ENCODE peak calls at places on chromosomes 6 and 20, in five cellular contexts. U is hippocampal formation, S is T-helper 2 cell, X is amygdala, H is EL. T is an unnamed sample.

GRCh38 chr6:156949376-156949775 is 172.2 kb downstream of the ARID1B start:
- DNase-seq in X (no peak), U (no peak), S (no peak), H (peak; percentile 90), T (no peak)

GRCh38 chr6:137311940-137312339 is 92.8 kb upstream of the IFNGR1 start:
- DNase-seq in S (no peak), U (no peak), X (no peak), H (no peak), T (no peak)

GRCh38 chr6:77462359-77463307 is 658 bp downstream of the HTR1B start:
- DNase-seq in H (peak; percentile 37), S (no peak), X (no peak), U (no peak), T (no peak)

GRCh38 chr6:32941412-32941784 is 570 bp upstream of the HLA-DMB start:
- DNase-seq in H (no peak), X (no peak), U (no peak), S (no peak), T (peak; percentile 15)

GRCh38 chr20:38134427-38135281 is 30.4 kb downstream of the TGM2 start:
- DNase-seq in S (no peak), U (no peak), H (peak; percentile 87), X (no peak), T (no peak)

GRCh38 chr20:17202668-17203067 is 24.2 kb upstream of the PCSK2 start:
- DNase-seq in X (no peak), U (no peak), S (no peak), H (no peak), T (no peak)

GRCh38 chr20:41786158-41786557 is 168.0 kb upstream of the CHD6 start:
- DNase-seq in X (no peak), H (peak; percentile 10), U (no peak), S (no peak), T (no peak)

GRCh38 chr20:37441023-37441422 is 80.0 kb upstream of the NNAT start:
- DNase-seq in X (no peak), S (no peak), U (no peak), H (no peak), T (no peak)

GRCh38 chr6:4582506-4582905 is 193.7 kb upstream of the CDYL start:
- DNase-seq in U (no peak), S (no peak), X (no peak), H (peak; percentile 71), T (no peak)

GRCh38 chr6:70129341-70129740 is 173.5 kb downstream of the COL9A1 start:
- DNase-seq in U (no peak), X (no peak), S (no peak), H (no peak), T (no peak)

GRCh38 chr20:45407783-45408645 is at the start of gene DBNDD2:
- DNase-seq in U (peak; percentile 86), X (peak; percentile 87), S (no peak), H (no peak), T (no peak)

GRCh38 chr6:98845201-98846020 is 11.0 kb downstream of the POU3F2 start:
- DNase-seq in U (no peak), X (peak; percentile 71), S (peak; percentile 42), H (peak; percentile 82), T (peak; percentile 43)

GRCh38 chr20:32573167-32573851 is 11.8 kb downstream of the NOL4L start:
- DNase-seq in X (no peak), S (no peak), U (no peak), H (no peak), T (no peak)

GRCh38 chr6:169189227-169189626 is 64.4 kb downstream of the THBS2 start:
- DNase-seq in S (no peak), H (no peak), X (no peak), U (no peak), T (no peak)

GRCh38 chr6:70353343-70353913 is 50.5 kb upstream of the COL9A1 start:
- DNase-seq in X (no peak), U (no peak), H (no peak), S (no peak), T (no peak)

GRCh38 chr20:32470025-32470861 is 112.1 kb downstream of the ASXL1 start:
- DNase-seq in U (no peak), X (no peak), S (no peak), H (peak; percentile 80), T (no peak)

GRCh38 chr20:48015943-48016723 is 230.9 kb upstream of the SULF2 start:
- DNase-seq in X (no peak), H (peak; percentile 87), S (no peak), U (no peak), T (no peak)

GRCh38 chr6:80316655-80317332 is 210.3 kb downstream of the BCKDHB start:
- DNase-seq in X (no peak), S (no peak), U (peak; percentile 14), H (no peak), T (no peak)

GRCh38 chr20:50278684-50279531 is 88.3 kb downstream of the CEBPB start:
- DNase-seq in U (no peak), X (no peak), S (no peak), H (no peak), T (no peak)

GRCh38 chr6:235763-236360 is 56.4 kb upstream of the DUSP22 start:
- DNase-seq in X (no peak), H (peak; percentile 66), U (no peak), S (no peak), T (no peak)

GRCh38 chr6:113361014-113361645 is 496.0 kb upstream of the MARCKS start:
- DNase-seq in H (peak; percentile 86), X (no peak), U (no peak), S (no peak), T (no peak)

GRCh38 chr6:144364727-144365126 is 79.6 kb downstream of the UTRN start:
- DNase-seq in S (no peak), U (no peak), X (no peak), H (no peak), T (no peak)

GRCh38 chr20:1423625-1424106 is 30.8 kb upstream of the FKBP1A start:
- DNase-seq in S (no peak), U (no peak), X (no peak), H (peak; percentile 26), T (no peak)

GRCh38 chr6:89475634-89476033 is 42.7 kb downstream of the ANKRD6 start:
- DNase-seq in U (no peak), H (peak; percentile 23), S (no peak), X (no peak), T (no peak)

GRCh38 chr20:34493646-34494045 is 22.6 kb upstream of the DYNLRB1 start:
- DNase-seq in U (no peak), H (no peak), X (no peak), S (no peak), T (no peak)

GRCh38 chr6:11961137-11961779 is 50.9 kb upstream of the HIVEP1 start:
- DNase-seq in U (no peak), S (no peak), X (no peak), H (no peak), T (no peak)

GRCh38 chr6:39617023-39617422 is 108.2 kb downstream of the KIF6 start:
- DNase-seq in X (no peak), S (no peak), H (no peak), U (no peak), T (no peak)

GRCh38 chr6:153028261-153028660 is 25.8 kb upstream of the MTRF1L start:
- DNase-seq in U (no peak), X (no peak), S (no peak), H (no peak), T (no peak)

GRCh38 chr6:118509009-118509617 is 39.0 kb upstream of the PLN start:
- DNase-seq in S (no peak), H (peak; percentile 33), X (no peak), U (peak; percentile 22), T (no peak)

GRCh38 chr20:47676912-47677311 is 108.4 kb downstream of the SULF2 start:
- DNase-seq in H (no peak), X (no peak), S (no peak), U (no peak), T (no peak)

GRCh38 chr6:4676016-4676415 is 100.2 kb upstream of the CDYL start:
- DNase-seq in H (no peak), U (no peak), X (no peak), S (no peak), T (no peak)

GRCh38 chr6:157761331-157761921 is 61.6 kb upstream of the SNX9 start:
- DNase-seq in X (no peak), U (no peak), S (no peak), H (peak; percentile 71), T (no peak)

GRCh38 chr6:138405816-138406403 is 1.9 kb downstream of the HEBP2 start:
- DNase-seq in H (no peak), X (no peak), S (no peak), U (no peak), T (no peak)

GRCh38 chr20:18284805-18285533 is 3.4 kb upstream of the ZNF133 start:
- DNase-seq in S (no peak), H (no peak), U (no peak), X (no peak), T (no peak)